ENCODE peak calls at places on chromosomes 6 and 20, in four cellular contexts. B, N, P and Q are unnamed samples. For H3K9me3, the result is how much of the 10 kb centered on the place peaks cover.

GRCh38 chr20:34052414-34052813 is 58.7 kb downstream of the RALY start:
- DNase-seq in B (no peak), N (no peak), P (no peak), Q (no peak)

GRCh38 chr6:36906539-36906938 is 20.8 kb downstream of the C6orf89 start:
- DNase-seq in B (no peak), N (no peak), P (peak), Q (no peak)

GRCh38 chr6:145483191-145483996 is 251.9 kb downstream of the EPM2A start:
- DNase-seq in B (peak), N (no peak), P (no peak), Q (no peak)

GRCh38 chr6:69894578-69895347 is 28.4 kb downstream of the COL19A1 start:
- DNase-seq in B (peak), N (no peak), P (no peak), Q (no peak)

GRCh38 chr20:44475694-44476560 is at the start of gene TTPAL:
- DNase-seq in B (peak), N (peak), P (peak), Q (peak)

GRCh38 chr20:16537025-16537665 is 36.1 kb downstream of the KIF16B start:
- DNase-seq in B (no peak), N (peak), P (no peak), Q (no peak)

GRCh38 chr6:146968041-146968760 is 236.0 kb upstream of the STXBP5 start:
- DNase-seq in B (peak), N (no peak), P (no peak), Q (no peak)

GRCh38 chr20:49344975-49345374 is 67.1 kb upstream of the ZNFX1 start:
- DNase-seq in B (peak), N (peak), P (no peak), Q (no peak)

GRCh38 chr20:15642099-15642498 is 931.1 kb downstream of the KIF16B start:
- DNase-seq in B (no peak), N (no peak), P (no peak), Q (no peak)

DNA sequence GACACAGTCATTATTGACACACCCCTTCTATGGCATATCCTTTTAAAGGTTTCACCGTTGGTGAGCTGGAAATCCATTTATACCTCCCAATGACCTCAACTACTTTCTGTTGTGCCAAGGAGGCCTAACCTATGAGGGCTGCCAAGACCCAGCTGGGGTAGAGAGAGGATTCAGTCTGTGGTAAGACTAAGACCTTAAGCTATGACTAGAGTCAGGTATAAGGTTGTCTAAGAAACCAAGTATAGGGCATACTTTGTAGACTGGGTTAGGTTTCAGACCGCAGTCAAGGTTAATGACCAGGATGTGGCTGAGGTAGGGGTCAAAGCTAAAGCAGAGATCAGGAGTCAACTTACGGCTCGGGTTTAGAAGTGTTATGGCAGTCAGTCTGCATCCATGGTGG is 641.2 kb upstream of the CHD6 start:
- DNase-seq in B (no peak), N (no peak), P (no peak), Q (no peak)
- H3K9me3 ChIP-seq in B (under half), N (under half), P (under half), Q (under half)

GRCh38 chr20:29119141-29119540 is 2138.3 kb upstream of the DEFB115 start:
- DNase-seq in B (no peak), N (no peak), P (no peak), Q (no peak)
- H3K9me3 ChIP-seq in B (under half), N (under half), P (under half), Q (under half)

DNA sequence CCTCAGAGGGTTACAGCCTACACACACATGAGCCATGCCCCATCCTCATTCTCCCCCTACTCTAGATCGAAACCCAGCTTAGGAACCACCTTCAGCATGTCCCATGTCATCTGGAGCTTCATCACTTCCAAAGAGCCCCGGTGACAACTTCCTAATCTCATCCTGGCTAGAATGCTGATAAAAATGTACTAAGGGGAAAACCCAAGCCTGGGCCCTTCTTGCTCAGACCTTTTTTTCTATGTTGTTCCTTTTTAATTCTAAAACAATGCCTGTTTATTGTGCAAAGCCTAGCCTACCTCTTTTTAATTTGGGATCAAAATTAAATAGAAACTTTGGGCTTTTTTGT is 44.1 kb upstream of the NT5E start:
- DNase-seq in B (no peak), N (no peak), P (no peak), Q (no peak)
- H3K9me3 ChIP-seq in B (under half), N (under half), P (under half), Q (under half)

DNA sequence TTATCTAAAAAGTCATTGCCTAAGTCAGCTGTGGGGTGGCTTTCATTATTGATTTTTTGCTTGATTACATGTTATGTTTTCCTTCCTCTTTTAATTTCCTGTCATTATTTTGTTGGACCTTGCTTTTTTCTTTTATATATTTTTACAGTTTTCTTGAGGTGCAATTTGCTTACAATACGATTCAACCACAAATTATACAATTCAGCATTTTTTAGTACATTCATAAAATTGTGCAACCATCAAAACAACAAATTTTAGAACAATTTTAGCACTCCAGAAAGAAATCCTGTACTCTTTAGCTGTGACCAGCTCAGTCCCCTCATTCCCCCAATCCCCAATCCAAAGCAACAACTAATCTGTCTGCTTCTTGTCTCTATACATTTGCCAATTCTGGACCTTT is 608.9 kb downstream of the C6orf118 start:
- DNase-seq in B (no peak), N (no peak), P (no peak), Q (no peak)
- H3K9me3 ChIP-seq in B (under half), N (under half), P (under half), Q (under half)

GRCh38 chr20:30168800-30169138 is 1088.7 kb upstream of the DEFB115 start:
- DNase-seq in B (no peak), N (no peak), P (no peak), Q (no peak)
- H3K9me3 ChIP-seq in B (under half), N (under half), P (under half), Q (under half)

GRCh38 chr20:7540018-7540417 is 400.2 kb downstream of the HAO1 start:
- DNase-seq in B (no peak), N (no peak), P (no peak), Q (no peak)

GRCh38 chr20:7540923-7541322 is 399.3 kb downstream of the HAO1 start:
- DNase-seq in B (peak), N (no peak), P (no peak), Q (no peak)
- H3K9me3 ChIP-seq in B (under half), N (under half), P (under half), Q (under half)

GRCh38 chr6:152341596-152341995 is 295.6 kb downstream of the SYNE1 start:
- DNase-seq in B (no peak), N (no peak), P (no peak), Q (no peak)
- H3K9me3 ChIP-seq in B (under half), N (under half), P (under half), Q (under half)

GRCh38 chr6:167673951-167674350 is 152.8 kb upstream of the AFDN start:
- DNase-seq in B (no peak), N (no peak), P (no peak), Q (no peak)

GRCh38 chr6:167671977-167672687 is 154.6 kb upstream of the AFDN start:
- DNase-seq in B (no peak), N (no peak), P (no peak), Q (no peak)

GRCh38 chr6:167670938-167671338 is 155.8 kb upstream of the AFDN start:
- DNase-seq in B (no peak), N (no peak), P (no peak), Q (no peak)

GRCh38 chr6:167669870-167670802 is 156.6 kb upstream of the AFDN start:
- DNase-seq in B (no peak), N (no peak), P (no peak), Q (no peak)

GRCh38 chr6:167672738-167673137 is 154.0 kb upstream of the AFDN start:
- DNase-seq in B (no peak), N (no peak), P (no peak), Q (no peak)
- H3K9me3 ChIP-seq in B (under half), N (under half), P (under half), Q (under half)

GRCh38 chr6:42996513-42996912 is 12.1 kb downstream of the PPP2R5D start:
- DNase-seq in B (no peak), N (no peak), P (no peak), Q (no peak)
- H3K9me3 ChIP-seq in B (under half), N (under half), P (under half), Q (under half)